ENCODE peak calls at places on chromosomes 7 and 10, in ten cellular contexts. N is PC-3; L is aorta; E is upper lobe of right lung; W is astrocyte; J is CD8-positive, alpha-beta memory T cell; U is left ventricle myocardium inferior; C is AG04450; B is CD4-positive, alpha-beta memory T cell; P is Peyer's patch. R is an unnamed sample. For H3K27me3 and H3K9me3, the result is how much of the 10 kb centered on the place peaks cover.

GRCh38 chr10:60853107-60853506 is 74.8 kb downstream of the CDK1 start:
- DNase-seq in N (no peak), L (no peak), E (no peak), W (no peak), J (no peak), U (no peak), C (no peak), B (no peak), P (no peak), R (no peak)

GRCh38 chr7:103989200-103989784 is at the start of gene RELN:
- DNase-seq in N (no peak), L (no peak), E (no peak), W (peak), J (no peak), U (no peak), C (no peak), B (no peak), P (no peak), R (no peak)

GRCh38 chr7:156816943-156817572 is 75.9 kb downstream of the LMBR1 start:
- DNase-seq in N (peak), L (no peak), E (no peak), W (no peak), J (no peak), U (no peak), C (peak), B (no peak), P (no peak), R (no peak)

GRCh38 chr10:51369903-51370302 is 295.6 kb downstream of the PRKG1 start:
- DNase-seq in N (peak), L (no peak), E (no peak), W (peak), J (no peak), U (no peak), C (peak), B (no peak), P (no peak), R (no peak)

GRCh38 chr10:3468919-3469638 is 296.5 kb upstream of the PITRM1 start:
- DNase-seq in N (peak), L (peak), E (peak), W (peak), J (no peak), U (peak), C (peak), B (no peak), P (no peak), R (no peak)

GRCh38 chr7:157981778-157982177 is 605.8 kb downstream of the PTPRN2 start:
- DNase-seq in N (no peak), L (no peak), E (no peak), W (no peak), J (no peak), U (no peak), C (no peak), B (no peak), P (no peak), R (no peak)

GRCh38 chr7:70492641-70493040 is 639.3 kb upstream of the GALNT17 start:
- DNase-seq in N (no peak), L (no peak), E (no peak), W (no peak), J (no peak), U (no peak), C (no peak), B (no peak), P (no peak), R (no peak)

GRCh38 chr7:132601783-132602182 is 25.5 kb upstream of the PLXNA4 start:
- DNase-seq in N (no peak), L (no peak), E (no peak), W (no peak), J (no peak), U (no peak), C (no peak), B (no peak), P (no peak), R (no peak)

GRCh38 chr7:150420987-150421674 is 29.3 kb upstream of the GIMAP8 start:
- DNase-seq in N (peak), L (peak), E (peak), W (peak), J (peak), U (peak), C (peak), B (peak), P (peak), R (peak)

DNA sequence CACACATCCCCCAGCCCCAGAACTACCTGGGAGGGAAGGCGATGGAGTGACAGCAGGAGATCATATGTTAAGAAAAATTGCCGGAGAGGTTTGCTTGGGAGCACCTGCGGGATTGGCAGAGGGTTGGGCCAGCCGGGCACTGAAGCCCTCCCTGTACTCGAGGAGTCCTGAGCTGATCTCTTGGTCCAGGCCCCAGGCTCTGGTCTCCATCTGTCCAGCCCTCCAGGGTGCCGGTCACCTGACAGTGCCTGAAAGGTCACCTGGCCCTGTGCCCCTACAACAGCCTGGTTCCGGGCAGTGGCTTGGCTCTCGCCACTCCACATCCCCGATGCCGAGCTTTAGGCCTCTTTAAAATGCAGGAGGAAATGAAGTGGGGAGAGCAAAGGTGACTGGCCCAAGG is 47.3 kb upstream of the PCBD1 start:
- DNase-seq in N (no peak), L (no peak), E (no peak), W (no peak), J (no peak), U (no peak), C (no peak), B (no peak), P (no peak), R (no peak)
- H3K27me3 ChIP-seq in N (under half), L (under half), E (under half), W (under half), J (under half), U (under half), C (half or more), B (under half), P (under half), R (under half)

GRCh38 chr7:18995270-18995671 is 122.2 kb downstream of the TWIST1 start:
- DNase-seq in N (no peak), L (no peak), E (no peak), W (no peak), J (no peak), U (no peak), C (no peak), B (no peak), P (no peak), R (no peak)

GRCh38 chr7:18997477-18998130 is 119.8 kb downstream of the TWIST1 start:
- DNase-seq in N (no peak), L (no peak), E (no peak), W (no peak), J (no peak), U (no peak), C (no peak), B (no peak), P (no peak), R (no peak)

GRCh38 chr7:18995811-18996400 is 121.5 kb downstream of the TWIST1 start:
- DNase-seq in N (no peak), L (no peak), E (no peak), W (no peak), J (no peak), U (no peak), C (no peak), B (no peak), P (no peak), R (no peak)

GRCh38 chr7:18996583-18996982 is 120.9 kb downstream of the TWIST1 start:
- DNase-seq in N (no peak), L (no peak), E (no peak), W (no peak), J (no peak), U (no peak), C (no peak), B (no peak), P (no peak), R (no peak)

GRCh38 chr7:18993933-18994668 is 123.3 kb downstream of the TWIST1 start:
- DNase-seq in N (no peak), L (no peak), E (no peak), W (peak), J (no peak), U (no peak), C (no peak), B (no peak), P (no peak), R (no peak)
- H3K27ac ChIP-seq in N (no peak), L (no peak), E (no peak), W (no peak), J (no peak), U (no peak), C (no peak), B (no peak), P (no peak), R (no peak)

DNA sequence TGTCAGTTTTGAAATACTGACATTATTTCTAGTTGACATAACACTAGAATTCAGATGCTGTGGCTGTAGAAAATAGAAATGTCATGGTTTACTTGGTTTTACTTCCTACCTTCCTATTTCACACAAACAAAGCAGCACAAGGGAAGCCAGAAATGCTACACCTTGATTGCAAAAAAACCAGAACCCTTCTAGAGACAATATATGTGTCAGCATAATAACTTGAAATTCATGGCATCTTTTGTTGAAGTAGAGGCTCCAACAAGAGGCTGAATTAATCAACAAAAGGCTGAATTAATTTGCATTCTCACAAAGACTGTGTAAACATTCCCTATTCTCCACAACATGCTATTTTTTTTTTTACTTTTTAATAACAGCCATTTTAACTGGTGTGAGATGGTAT is 25.2 kb downstream of the ZNF117 start:
- DNase-seq in N (no peak), L (no peak), E (no peak), W (no peak), J (no peak), U (no peak), C (no peak), B (no peak), P (no peak), R (no peak)
- H3K9me3 ChIP-seq in N (under half), L (under half), E (under half), W (under half), J (under half), U (under half), C (under half), B (under half), P (under half), R (under half)

GRCh38 chr10:71046747-71047146 is 158.4 kb upstream of the PCBD1 start:
- DNase-seq in N (no peak), L (no peak), E (no peak), W (no peak), J (no peak), U (no peak), C (no peak), B (no peak), P (no peak), R (no peak)
- H3K27me3 ChIP-seq in N (under half), L (under half), E (under half), W (under half), J (under half), U (under half), C (under half), B (under half), P (under half), R (under half)

DNA sequence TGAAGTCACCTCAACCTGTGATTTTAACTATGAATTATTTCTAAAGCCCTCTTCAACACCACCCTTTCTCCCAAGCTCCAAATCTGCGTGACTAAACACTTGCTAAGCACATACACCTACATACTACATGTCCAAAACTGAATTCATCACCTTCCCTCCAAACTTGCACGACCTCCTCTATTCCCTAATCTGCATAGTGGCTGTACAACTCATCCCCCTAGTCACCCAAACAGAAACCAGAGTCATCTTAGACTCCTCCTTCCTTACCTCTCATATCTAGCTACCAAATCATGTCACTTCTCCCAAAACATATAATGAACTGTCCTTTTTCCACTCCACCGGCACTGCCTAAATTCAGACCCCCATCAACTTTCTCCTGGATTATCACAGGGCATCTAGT is 16.2 kb downstream of the ARHGAP21 start:
- DNase-seq in N (no peak), L (no peak), E (no peak), W (no peak), J (no peak), U (no peak), C (no peak), B (no peak), P (no peak), R (no peak)
- H3K27ac ChIP-seq in N (peak), L (no peak), E (no peak), W (no peak), J (no peak), U (no peak), C (no peak), B (no peak), P (no peak), R (no peak)